ENCODE peak calls at places on chromosomes 7 and 10, in nine cellular contexts. One of them, this sample, is unnamed.

GRCh38 chr10:67607472-67607871 is 88.5 kb downstream of the CTNNA3 start:
- DNase-seq in mucosa of gallbladder: no peak
- DNase-seq in stimulated activated CD4-positive, alpha-beta T cell treated with anti-CD3 and anti-CD28 coated beads, Interleukin-15, amount 100 ng/mL, for 24 hours: peak
- DNase-seq in sigmoid colon: no peak
- DNase-seq in gastrocnemius medialis: peak
- DNase-seq in Kasumi-1: no peak
- DNase-seq in thoracic aorta: no peak
- DNase-seq in GDM1: no peak
- DNase-seq in cardiac fibroblast: peak
- DNase-seq in this sample: peak

GRCh38 chr7:108809356-108809755 is 239.7 kb downstream of the DNAJB9 start:
- DNase-seq in cardiac fibroblast: no peak
- DNase-seq in mucosa of gallbladder: no peak
- DNase-seq in stimulated activated CD4-positive, alpha-beta T cell treated with anti-CD3 and anti-CD28 coated beads, Interleukin-15, amount 100 ng/mL, for 24 hours: no peak
- DNase-seq in Kasumi-1: no peak
- DNase-seq in GDM1: no peak
- DNase-seq in gastrocnemius medialis: no peak
- DNase-seq in thoracic aorta: no peak
- DNase-seq in sigmoid colon: no peak
- DNase-seq in this sample: no peak

GRCh38 chr7:130890176-130891020 is 156.4 kb upstream of the KLF14 start:
- DNase-seq in GDM1: no peak
- DNase-seq in Kasumi-1: no peak
- DNase-seq in cardiac fibroblast: peak
- DNase-seq in stimulated activated CD4-positive, alpha-beta T cell treated with anti-CD3 and anti-CD28 coated beads, Interleukin-15, amount 100 ng/mL, for 24 hours: no peak
- DNase-seq in mucosa of gallbladder: no peak
- DNase-seq in gastrocnemius medialis: no peak
- DNase-seq in sigmoid colon: no peak
- DNase-seq in thoracic aorta: no peak
- DNase-seq in this sample: no peak

GRCh38 chr10:5442056-5442989 is 30.0 kb downstream of the NET1 start:
- DNase-seq in cardiac fibroblast: peak
- DNase-seq in thoracic aorta: no peak
- DNase-seq in mucosa of gallbladder: peak
- DNase-seq in stimulated activated CD4-positive, alpha-beta T cell treated with anti-CD3 and anti-CD28 coated beads, Interleukin-15, amount 100 ng/mL, for 24 hours: no peak
- DNase-seq in sigmoid colon: no peak
- DNase-seq in gastrocnemius medialis: no peak
- DNase-seq in Kasumi-1: peak
- DNase-seq in GDM1: no peak
- DNase-seq in this sample: peak

GRCh38 chr7:93142127-93142526 is 6.1 kb downstream of the SAMD9L start:
- DNase-seq in stimulated activated CD4-positive, alpha-beta T cell treated with anti-CD3 and anti-CD28 coated beads, Interleukin-15, amount 100 ng/mL, for 24 hours: no peak
- DNase-seq in thoracic aorta: no peak
- DNase-seq in Kasumi-1: no peak
- DNase-seq in GDM1: no peak
- DNase-seq in cardiac fibroblast: peak
- DNase-seq in mucosa of gallbladder: no peak
- DNase-seq in gastrocnemius medialis: no peak
- DNase-seq in sigmoid colon: no peak
- DNase-seq in this sample: peak

GRCh38 chr7:95972554-95972953 is 200.2 kb downstream of the DYNC1I1 start:
- DNase-seq in gastrocnemius medialis: no peak
- DNase-seq in stimulated activated CD4-positive, alpha-beta T cell treated with anti-CD3 and anti-CD28 coated beads, Interleukin-15, amount 100 ng/mL, for 24 hours: no peak
- DNase-seq in sigmoid colon: no peak
- DNase-seq in Kasumi-1: no peak
- DNase-seq in mucosa of gallbladder: no peak
- DNase-seq in thoracic aorta: no peak
- DNase-seq in cardiac fibroblast: no peak
- DNase-seq in GDM1: no peak
- DNase-seq in this sample: peak

GRCh38 chr10:4807803-4808507 is 18.1 kb upstream of the AKR1E2 start:
- DNase-seq in sigmoid colon: no peak
- DNase-seq in Kasumi-1: no peak
- DNase-seq in stimulated activated CD4-positive, alpha-beta T cell treated with anti-CD3 and anti-CD28 coated beads, Interleukin-15, amount 100 ng/mL, for 24 hours: no peak
- DNase-seq in thoracic aorta: no peak
- DNase-seq in cardiac fibroblast: peak
- DNase-seq in gastrocnemius medialis: no peak
- DNase-seq in mucosa of gallbladder: no peak
- DNase-seq in GDM1: no peak
- DNase-seq in this sample: peak

GRCh38 chr7:36034020-36034419 is 119.0 kb upstream of the EEPD1 start:
- DNase-seq in thoracic aorta: no peak
- DNase-seq in mucosa of gallbladder: no peak
- DNase-seq in Kasumi-1: no peak
- DNase-seq in GDM1: no peak
- DNase-seq in stimulated activated CD4-positive, alpha-beta T cell treated with anti-CD3 and anti-CD28 coated beads, Interleukin-15, amount 100 ng/mL, for 24 hours: no peak
- DNase-seq in sigmoid colon: no peak
- DNase-seq in gastrocnemius medialis: no peak
- DNase-seq in cardiac fibroblast: peak
- DNase-seq in this sample: no peak

GRCh38 chr10:31923389-31923788 is 5.2 kb downstream of the ARHGAP12 start:
- DNase-seq in GDM1: no peak
- DNase-seq in sigmoid colon: no peak
- DNase-seq in stimulated activated CD4-positive, alpha-beta T cell treated with anti-CD3 and anti-CD28 coated beads, Interleukin-15, amount 100 ng/mL, for 24 hours: no peak
- DNase-seq in Kasumi-1: no peak
- DNase-seq in mucosa of gallbladder: no peak
- DNase-seq in thoracic aorta: no peak
- DNase-seq in gastrocnemius medialis: no peak
- DNase-seq in cardiac fibroblast: no peak
- DNase-seq in this sample: no peak

GRCh38 chr7:24349339-24349738 is 65.3 kb downstream of the NPY start:
- DNase-seq in gastrocnemius medialis: no peak
- DNase-seq in sigmoid colon: no peak
- DNase-seq in thoracic aorta: no peak
- DNase-seq in stimulated activated CD4-positive, alpha-beta T cell treated with anti-CD3 and anti-CD28 coated beads, Interleukin-15, amount 100 ng/mL, for 24 hours: no peak
- DNase-seq in cardiac fibroblast: no peak
- DNase-seq in GDM1: no peak
- DNase-seq in mucosa of gallbladder: no peak
- DNase-seq in Kasumi-1: no peak
- DNase-seq in this sample: no peak

GRCh38 chr10:7035111-7035761 is 375.6 kb downstream of the SFMBT2 start:
- DNase-seq in stimulated activated CD4-positive, alpha-beta T cell treated with anti-CD3 and anti-CD28 coated beads, Interleukin-15, amount 100 ng/mL, for 24 hours: peak
- DNase-seq in mucosa of gallbladder: no peak
- DNase-seq in sigmoid colon: no peak
- DNase-seq in thoracic aorta: no peak
- DNase-seq in cardiac fibroblast: no peak
- DNase-seq in GDM1: no peak
- DNase-seq in Kasumi-1: peak
- DNase-seq in gastrocnemius medialis: no peak
- DNase-seq in this sample: no peak

GRCh38 chr7:4227105-4228010 is 454.7 kb upstream of the FOXK1 start:
- DNase-seq in thoracic aorta: no peak
- DNase-seq in stimulated activated CD4-positive, alpha-beta T cell treated with anti-CD3 and anti-CD28 coated beads, Interleukin-15, amount 100 ng/mL, for 24 hours: no peak
- DNase-seq in Kasumi-1: no peak
- DNase-seq in cardiac fibroblast: no peak
- DNase-seq in gastrocnemius medialis: no peak
- DNase-seq in mucosa of gallbladder: no peak
- DNase-seq in sigmoid colon: no peak
- DNase-seq in GDM1: no peak
- DNase-seq in this sample: no peak

GRCh38 chr7:36021367-36021766 is 131.7 kb upstream of the EEPD1 start:
- DNase-seq in gastrocnemius medialis: no peak
- DNase-seq in Kasumi-1: no peak
- DNase-seq in GDM1: no peak
- DNase-seq in sigmoid colon: no peak
- DNase-seq in thoracic aorta: no peak
- DNase-seq in mucosa of gallbladder: no peak
- DNase-seq in stimulated activated CD4-positive, alpha-beta T cell treated with anti-CD3 and anti-CD28 coated beads, Interleukin-15, amount 100 ng/mL, for 24 hours: peak
- DNase-seq in cardiac fibroblast: peak
- DNase-seq in this sample: peak

This sample was measured in fibroblast of pulmonary artery.